ENCODE peak calls at places on chromosomes 2 and 18, in five cellular contexts. One of them, this sample, is unnamed.

GRCh38 chr2:72827999-72828646 is 2.3 kb upstream of the EXOC6B start:
- DNase-seq in BJ: peak
- DNase-seq in upper lobe of left lung: no peak
- DNase-seq in esophagus squamous epithelium: no peak
- DNase-seq in heart left ventricle: no peak
- DNase-seq in this sample: no peak

GRCh38 chr2:170221317-170222288 is 43.7 kb downstream of the MYO3B start:
- DNase-seq in BJ: peak
- DNase-seq in upper lobe of left lung: no peak
- DNase-seq in esophagus squamous epithelium: no peak
- DNase-seq in heart left ventricle: no peak
- DNase-seq in this sample: no peak

GRCh38 chr2:231199219-231199618 is 788 bp downstream of the ARMC9 start:
- DNase-seq in BJ: no peak
- DNase-seq in upper lobe of left lung: no peak
- DNase-seq in esophagus squamous epithelium: no peak
- DNase-seq in heart left ventricle: no peak
- DNase-seq in this sample: no peak

GRCh38 chr18:25349131-25349925 is 2.6 kb downstream of the ZNF521 start:
- DNase-seq in BJ: no peak
- DNase-seq in upper lobe of left lung: peak
- DNase-seq in esophagus squamous epithelium: no peak
- DNase-seq in heart left ventricle: peak
- DNase-seq in this sample: peak

GRCh38 chr2:167697194-167697593 is 550.2 kb downstream of the STK39 start:
- DNase-seq in BJ: no peak
- DNase-seq in upper lobe of left lung: no peak
- DNase-seq in esophagus squamous epithelium: no peak
- DNase-seq in heart left ventricle: no peak
- DNase-seq in this sample: no peak

GRCh38 chr2:12091201-12091806 is 344.9 kb downstream of the LPIN1 start:
- DNase-seq in BJ: no peak
- DNase-seq in upper lobe of left lung: no peak
- DNase-seq in esophagus squamous epithelium: no peak
- DNase-seq in heart left ventricle: no peak
- DNase-seq in this sample: no peak

GRCh38 chr2:49153231-49153630 is 1.1 kb downstream of the FSHR start:
- DNase-seq in BJ: no peak
- DNase-seq in upper lobe of left lung: no peak
- DNase-seq in esophagus squamous epithelium: no peak
- DNase-seq in heart left ventricle: no peak
- DNase-seq in this sample: no peak

GRCh38 chr2:173028671-173029070 is 47.0 kb upstream of the MAP3K20 start:
- DNase-seq in BJ: peak
- DNase-seq in upper lobe of left lung: no peak
- DNase-seq in esophagus squamous epithelium: no peak
- DNase-seq in heart left ventricle: no peak
- DNase-seq in this sample: no peak

GRCh38 chr2:110870545-110870944 is 138.2 kb downstream of the ACOXL start:
- DNase-seq in BJ: no peak
- DNase-seq in upper lobe of left lung: no peak
- DNase-seq in esophagus squamous epithelium: no peak
- DNase-seq in heart left ventricle: no peak
- DNase-seq in this sample: no peak

GRCh38 chr18:79026491-79026890 is 42.7 kb upstream of the ATP9B start:
- DNase-seq in BJ: no peak
- DNase-seq in upper lobe of left lung: no peak
- DNase-seq in esophagus squamous epithelium: no peak
- DNase-seq in heart left ventricle: no peak
- DNase-seq in this sample: no peak
- TF ChIP-seq CTCF in BJ: no peak
- TF ChIP-seq CTCF in upper lobe of left lung: no peak
- TF ChIP-seq CTCF in esophagus squamous epithelium: no peak
- TF ChIP-seq CTCF in heart left ventricle: no peak
- TF ChIP-seq CTCF in this sample: no peak

GRCh38 chr2:237581326-237581725 is 9.2 kb downstream of the RAB17 start:
- DNase-seq in BJ: no peak
- DNase-seq in upper lobe of left lung: no peak
- DNase-seq in esophagus squamous epithelium: no peak
- DNase-seq in heart left ventricle: no peak
- DNase-seq in this sample: no peak

GRCh38 chr2:237585590-237586221 is 4.8 kb downstream of the RAB17 start:
- DNase-seq in BJ: no peak
- DNase-seq in upper lobe of left lung: peak
- DNase-seq in esophagus squamous epithelium: no peak
- DNase-seq in heart left ventricle: no peak
- DNase-seq in this sample: no peak

GRCh38 chr2:237583385-237584295 is 6.9 kb downstream of the RAB17 start:
- DNase-seq in BJ: no peak
- DNase-seq in upper lobe of left lung: peak
- DNase-seq in esophagus squamous epithelium: no peak
- DNase-seq in heart left ventricle: no peak
- DNase-seq in this sample: no peak

GRCh38 chr2:237577956-237578870 is 11.8 kb downstream of the PRLH start:
- DNase-seq in BJ: no peak
- DNase-seq in upper lobe of left lung: no peak
- DNase-seq in esophagus squamous epithelium: no peak
- DNase-seq in heart left ventricle: peak
- DNase-seq in this sample: no peak

GRCh38 chr2:237581751-237582746 is 8.5 kb downstream of the RAB17 start:
- DNase-seq in BJ: no peak
- DNase-seq in upper lobe of left lung: peak
- DNase-seq in esophagus squamous epithelium: no peak
- DNase-seq in heart left ventricle: peak
- DNase-seq in this sample: no peak
- TF ChIP-seq CTCF in BJ: peak
- TF ChIP-seq CTCF in upper lobe of left lung: peak
- TF ChIP-seq CTCF in esophagus squamous epithelium: no peak
- TF ChIP-seq CTCF in heart left ventricle: peak
- TF ChIP-seq CTCF in this sample: no peak

GRCh38 chr2:74178211-74179062 is at the start of gene MOB1A:
- DNase-seq in BJ: peak
- DNase-seq in upper lobe of left lung: peak
- DNase-seq in esophagus squamous epithelium: peak
- DNase-seq in heart left ventricle: peak
- DNase-seq in this sample: peak
- TF ChIP-seq CTCF in BJ: no peak
- TF ChIP-seq CTCF in upper lobe of left lung: peak
- TF ChIP-seq CTCF in esophagus squamous epithelium: no peak
- TF ChIP-seq CTCF in heart left ventricle: no peak
- TF ChIP-seq CTCF in this sample: no peak

GRCh38 chr2:70931376-70932000 is 4.2 kb upstream of the ATP6V1B1 start:
- DNase-seq in BJ: no peak
- DNase-seq in upper lobe of left lung: no peak
- DNase-seq in esophagus squamous epithelium: no peak
- DNase-seq in heart left ventricle: no peak
- DNase-seq in this sample: no peak
- TF ChIP-seq CTCF in BJ: no peak
- TF ChIP-seq CTCF in upper lobe of left lung: no peak
- TF ChIP-seq CTCF in esophagus squamous epithelium: no peak
- TF ChIP-seq CTCF in heart left ventricle: no peak
- TF ChIP-seq CTCF in this sample: no peak

GRCh38 chr2:148888003-148888501 is 13.0 kb downstream of the KIF5C start:
- DNase-seq in BJ: no peak
- DNase-seq in upper lobe of left lung: peak
- DNase-seq in esophagus squamous epithelium: no peak
- DNase-seq in heart left ventricle: no peak
- DNase-seq in this sample: no peak
- TF ChIP-seq CTCF in BJ: no peak
- TF ChIP-seq CTCF in upper lobe of left lung: no peak
- TF ChIP-seq CTCF in esophagus squamous epithelium: no peak
- TF ChIP-seq CTCF in heart left ventricle: no peak
- TF ChIP-seq CTCF in this sample: no peak

GRCh38 chr2:196171248-196171871 is at the start of gene STK17B:
- DNase-seq in BJ: peak
- DNase-seq in upper lobe of left lung: peak
- DNase-seq in esophagus squamous epithelium: peak
- DNase-seq in heart left ventricle: peak
- DNase-seq in this sample: peak
- TF ChIP-seq CTCF in BJ: peak
- TF ChIP-seq CTCF in upper lobe of left lung: peak
- TF ChIP-seq CTCF in esophagus squamous epithelium: no peak
- TF ChIP-seq CTCF in heart left ventricle: no peak
- TF ChIP-seq CTCF in this sample: no peak

GRCh38 chr18:10965104-10965503 is 184.3 kb downstream of the PIEZO2 start:
- DNase-seq in BJ: no peak
- DNase-seq in upper lobe of left lung: no peak
- DNase-seq in esophagus squamous epithelium: no peak
- DNase-seq in heart left ventricle: no peak
- DNase-seq in this sample: no peak
- TF ChIP-seq CTCF in BJ: no peak
- TF ChIP-seq CTCF in upper lobe of left lung: no peak
- TF ChIP-seq CTCF in esophagus squamous epithelium: no peak
- TF ChIP-seq CTCF in heart left ventricle: no peak
- TF ChIP-seq CTCF in this sample: no peak

DNA sequence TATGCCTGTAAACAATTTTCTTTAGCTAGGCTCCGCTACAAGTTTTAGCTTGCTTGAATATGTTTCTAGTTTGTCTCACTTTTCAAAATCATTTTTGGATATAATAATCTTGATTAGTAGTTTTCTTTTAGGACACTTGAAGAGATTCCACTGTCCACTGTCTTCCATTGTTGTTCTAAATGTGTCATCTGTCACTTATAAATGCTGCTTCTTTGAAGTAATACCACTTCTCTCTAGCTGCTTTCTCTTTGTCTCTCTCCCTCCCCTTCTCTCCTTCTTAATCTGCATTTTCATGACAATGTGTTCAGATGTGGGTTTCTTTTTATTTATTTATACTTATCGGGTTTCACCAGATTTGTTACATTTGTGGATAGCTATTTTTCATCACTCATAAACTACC is 73.7 kb upstream of the DPP10 start:
- DNase-seq in BJ: no peak
- DNase-seq in upper lobe of left lung: no peak
- DNase-seq in esophagus squamous epithelium: no peak
- DNase-seq in heart left ventricle: no peak
- DNase-seq in this sample: no peak
- TF ChIP-seq CTCF in BJ: no peak
- TF ChIP-seq CTCF in upper lobe of left lung: no peak
- TF ChIP-seq CTCF in esophagus squamous epithelium: no peak
- TF ChIP-seq CTCF in heart left ventricle: no peak
- TF ChIP-seq CTCF in this sample: no peak

GRCh38 chr2:229712125-229712524 is 2.2 kb downstream of the DNER start:
- DNase-seq in BJ: no peak
- DNase-seq in upper lobe of left lung: no peak
- DNase-seq in esophagus squamous epithelium: no peak
- DNase-seq in heart left ventricle: no peak
- DNase-seq in this sample: no peak

GRCh38 chr2:229715895-229716507 is 1.6 kb upstream of the DNER start:
- DNase-seq in BJ: no peak
- DNase-seq in upper lobe of left lung: no peak
- DNase-seq in esophagus squamous epithelium: no peak
- DNase-seq in heart left ventricle: no peak
- DNase-seq in this sample: no peak

GRCh38 chr2:229714080-229714735 is at the start of gene DNER:
- DNase-seq in BJ: no peak
- DNase-seq in upper lobe of left lung: peak
- DNase-seq in esophagus squamous epithelium: no peak
- DNase-seq in heart left ventricle: no peak
- DNase-seq in this sample: no peak

GRCh38 chr2:229714736-229715541 is 584 bp upstream of the DNER start:
- DNase-seq in BJ: no peak
- DNase-seq in upper lobe of left lung: peak
- DNase-seq in esophagus squamous epithelium: no peak
- DNase-seq in heart left ventricle: peak
- DNase-seq in this sample: no peak

DNA sequence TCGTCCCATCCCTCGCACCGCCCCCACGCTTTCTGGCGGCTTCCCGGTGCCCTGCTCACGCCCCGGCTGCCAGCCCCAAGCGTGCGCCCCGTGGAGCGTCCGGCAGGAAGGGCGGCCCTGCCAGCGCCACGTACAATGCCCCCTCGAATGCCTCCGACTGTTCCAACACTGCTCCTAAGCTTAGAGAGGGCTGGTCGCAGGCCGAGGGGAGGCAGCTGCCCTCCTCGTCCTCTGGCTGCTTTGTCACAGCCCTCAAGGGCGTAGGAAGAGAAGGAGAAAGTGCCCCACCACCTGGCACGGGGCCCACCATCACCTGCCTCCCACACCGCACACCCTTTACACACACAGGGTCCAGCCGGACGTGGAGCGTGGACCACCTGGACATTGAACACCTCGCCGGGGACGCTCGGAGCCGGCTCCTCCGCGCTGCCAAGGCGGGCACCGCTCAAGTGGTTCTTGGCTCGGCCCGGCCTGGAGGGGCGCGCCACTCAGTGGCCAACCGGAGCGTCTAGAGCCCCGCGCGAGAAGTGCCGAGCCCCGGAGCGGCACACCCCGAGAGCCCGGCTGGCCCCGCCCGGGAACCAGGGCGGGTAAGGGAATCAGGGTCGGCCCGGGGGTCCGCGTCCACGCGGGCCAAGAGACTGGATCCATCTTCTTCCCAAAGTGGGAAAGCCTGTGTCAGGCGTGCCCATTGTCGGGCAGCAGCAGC is 830 bp downstream of the DNER start:
- DNase-seq in BJ: no peak
- DNase-seq in upper lobe of left lung: peak
- DNase-seq in esophagus squamous epithelium: no peak
- DNase-seq in heart left ventricle: no peak
- DNase-seq in this sample: no peak
- TF ChIP-seq CTCF in BJ: no peak
- TF ChIP-seq CTCF in upper lobe of left lung: no peak
- TF ChIP-seq CTCF in esophagus squamous epithelium: no peak
- TF ChIP-seq CTCF in heart left ventricle: no peak
- TF ChIP-seq CTCF in this sample: no peak

GRCh38 chr2:215553946-215554345 is 118.1 kb upstream of the FN1 start:
- DNase-seq in BJ: no peak
- DNase-seq in upper lobe of left lung: no peak
- DNase-seq in esophagus squamous epithelium: no peak
- DNase-seq in heart left ventricle: no peak
- DNase-seq in this sample: no peak
- TF ChIP-seq CTCF in BJ: no peak
- TF ChIP-seq CTCF in upper lobe of left lung: no peak
- TF ChIP-seq CTCF in esophagus squamous epithelium: no peak
- TF ChIP-seq CTCF in heart left ventricle: no peak
- TF ChIP-seq CTCF in this sample: no peak

This sample was measured in natural killer cell.